ENCODE peak calls at places on chromosomes 1 and 21, in nine cellular contexts. V, N, K, P, U, G, X, I and A are unnamed samples.

GRCh38 chr21:33490991-33491372 is 534 bp downstream of the DNAJC28 start:
- DNase-seq in P (no peak), G (no peak), N (no peak), V (no peak), K (no peak), U (no peak), I (no peak), X (no peak), A (no peak)

GRCh38 chr1:62336638-62337534 is 17.7 kb upstream of the KANK4 start:
- DNase-seq in X (no peak), G (no peak), I (no peak), U (no peak), N (no peak), V (no peak), P (no peak), K (no peak), A (no peak)

GRCh38 chr1:237864338-237865244 is 26.1 kb downstream of the ZP4 start:
- DNase-seq in P (no peak), V (no peak), U (peak), N (peak), G (no peak), K (peak), X (peak), I (peak), A (peak)

GRCh38 chr21:44550807-44551206 is 498 bp downstream of the KRTAP10-2 start:
- DNase-seq in P (no peak), G (no peak), V (no peak), I (no peak), K (no peak), N (no peak), U (peak), X (no peak), A (no peak)

GRCh38 chr1:218366322-218367052 is 21.4 kb downstream of the TGFB2 start:
- DNase-seq in U (no peak), G (no peak), P (no peak), V (no peak), K (no peak), N (no peak), X (no peak), I (no peak), A (no peak)

GRCh38 chr1:43969416-43969745 is 429 bp upstream of the DPH2 start:
- DNase-seq in N (no peak), X (no peak), G (no peak), P (no peak), K (no peak), U (no peak), V (no peak), I (no peak), A (no peak)

GRCh38 chr1:69567847-69568434 is at the start of gene LRRC7:
- DNase-seq in N (peak), U (peak), K (peak), X (peak), I (peak), G (no peak), P (no peak), V (no peak), A (peak)

GRCh38 chr1:45945426-45945825 is 142.0 kb downstream of the MAST2 start:
- DNase-seq in K (peak), V (no peak), G (no peak), X (no peak), P (no peak), N (no peak), U (peak), I (no peak), A (no peak)

GRCh38 chr1:200912737-200913407 is 18.2 kb downstream of the INAVA start:
- DNase-seq in G (no peak), P (no peak), U (no peak), N (no peak), K (no peak), X (no peak), I (no peak), V (no peak), A (no peak)

GRCh38 chr1:24122776-24123175 is 10.8 kb upstream of the MYOM3 start:
- DNase-seq in K (no peak), N (no peak), I (no peak), U (no peak), X (no peak), V (no peak), P (no peak), G (no peak), A (no peak)

GRCh38 chr1:79811173-79811572 is 804.6 kb upstream of the ADGRL4 start:
- DNase-seq in I (peak), P (no peak), G (no peak), K (no peak), U (no peak), N (no peak), V (no peak), X (no peak), A (no peak)

GRCh38 chr21:35438643-35439404 is 389.7 kb upstream of the RUNX1 start:
- DNase-seq in G (no peak), K (no peak), N (no peak), I (no peak), P (no peak), X (peak), V (no peak), U (no peak), A (no peak)

GRCh38 chr1:227885648-227886502 is 61.9 kb downstream of the WNT9A start:
- DNase-seq in G (no peak), U (peak), K (peak), N (no peak), V (no peak), X (peak), I (peak), P (peak), A (peak)

GRCh38 chr1:18271336-18271735 is 163.7 kb downstream of the IGSF21 start:
- DNase-seq in K (no peak), P (no peak), V (no peak), U (no peak), X (no peak), G (no peak), N (no peak), I (no peak), A (no peak)

GRCh38 chr1:2821970-2822620 is 20.6 kb upstream of the TTC34 start:
- DNase-seq in V (peak), U (peak), P (no peak), K (peak), N (no peak), I (no peak), X (peak), G (peak), A (peak)

GRCh38 chr1:172979828-172980227 is 70.9 kb downstream of the TNFSF18 start:
- DNase-seq in N (no peak), G (no peak), V (no peak), U (no peak), X (no peak), I (no peak), K (no peak), P (no peak), A (no peak)

GRCh38 chr1:58815680-58816071 is 31.8 kb upstream of the JUN start:
- DNase-seq in V (no peak), I (peak), U (no peak), N (no peak), K (no peak), P (no peak), G (no peak), X (no peak), A (no peak)

GRCh38 chr1:86705633-86705985 is 1.2 kb downstream of the SH3GLB1 start:
- DNase-seq in G (no peak), X (no peak), V (no peak), P (no peak), U (no peak), K (no peak), N (no peak), I (no peak), A (no peak)

GRCh38 chr1:17494114-17494729 is 45.3 kb upstream of the ARHGEF10L start:
- DNase-seq in G (peak), X (peak), U (peak), N (peak), I (peak), K (peak), P (peak), V (peak), A (peak)

GRCh38 chr1:64630611-64631010 is 114.3 kb upstream of the RAVER2 start:
- DNase-seq in X (no peak), U (no peak), V (no peak), K (no peak), I (no peak), G (no peak), P (no peak), N (no peak), A (no peak)

GRCh38 chr1:195733826-195734225 is 874.4 kb downstream of the KCNT2 start:
- DNase-seq in P (no peak), K (no peak), X (no peak), G (no peak), I (no peak), U (no peak), V (no peak), N (no peak), A (no peak)

GRCh38 chr1:17011439-17012307 is at the start of gene ATP13A2:
- DNase-seq in V (peak), G (peak), U (peak), N (peak), K (peak), X (peak), I (peak), P (peak), A (peak)

GRCh38 chr1:210587547-210587946 is 258.8 kb downstream of the HHAT start:
- DNase-seq in X (no peak), I (no peak), V (no peak), N (no peak), P (no peak), U (no peak), K (no peak), G (no peak), A (no peak)

GRCh38 chr21:34670220-34670961 is 1.6 kb downstream of the CLIC6 start:
- DNase-seq in P (no peak), V (no peak), U (no peak), K (no peak), I (peak), G (no peak), N (no peak), X (no peak), A (peak)

GRCh38 chr21:42671778-42672593 is 18.6 kb downstream of the PDE9A start:
- DNase-seq in G (no peak), I (no peak), V (no peak), P (no peak), K (no peak), X (peak), N (no peak), U (no peak), A (no peak)

GRCh38 chr1:1545946-1546737 is 5.7 kb upstream of the TMEM240 start:
- DNase-seq in P (no peak), V (no peak), K (no peak), G (no peak), U (no peak), X (no peak), N (no peak), I (no peak), A (no peak)

GRCh38 chr21:40158356-40158755 is 291.1 kb downstream of the PCP4 start:
- DNase-seq in P (no peak), N (no peak), K (no peak), U (no peak), G (no peak), V (no peak), X (no peak), I (no peak), A (no peak)

GRCh38 chr1:157134442-157134841 is 3.8 kb downstream of the ETV3 start:
- DNase-seq in V (no peak), P (no peak), G (no peak), K (no peak), I (no peak), N (no peak), U (no peak), X (no peak), A (no peak)

GRCh38 chr21:42618713-42619112 is 34.7 kb upstream of the PDE9A start:
- DNase-seq in N (no peak), X (no peak), P (no peak), V (no peak), K (no peak), I (no peak), U (no peak), G (no peak), A (no peak)

GRCh38 chr1:184189361-184189760 is 137.8 kb downstream of the TSEN15 start:
- DNase-seq in N (no peak), K (no peak), I (no peak), G (no peak), V (no peak), U (no peak), X (no peak), P (no peak), A (no peak)

GRCh38 chr1:94962745-94963265 is 35.9 kb upstream of the CNN3 start:
- DNase-seq in N (no peak), I (no peak), G (peak), V (no peak), X (peak), U (no peak), P (no peak), K (peak), A (peak)

GRCh38 chr21:44737706-44738354 is 26.5 kb upstream of the TSPEAR start:
- DNase-seq in N (no peak), U (no peak), K (no peak), V (no peak), P (no peak), X (no peak), G (no peak), I (no peak), A (no peak)

GRCh38 chr1:41683681-41684500 is 199.4 kb upstream of the EDN2 start:
- DNase-seq in I (no peak), P (no peak), V (no peak), U (no peak), G (no peak), N (no peak), X (no peak), K (no peak), A (no peak)

GRCh38 chr1:182476625-182477024 is 26.7 kb downstream of the RGSL1 start:
- DNase-seq in K (no peak), N (no peak), I (no peak), U (no peak), V (no peak), P (no peak), G (no peak), X (no peak), A (no peak)

GRCh38 chr1:33653226-33653625 is 180.8 kb downstream of the ZSCAN20 start:
- DNase-seq in P (no peak), N (no peak), G (no peak), V (no peak), X (no peak), K (no peak), I (no peak), U (no peak), A (no peak)

GRCh38 chr1:4760088-4760487 is 105.7 kb downstream of the AJAP1 start:
- DNase-seq in V (no peak), I (no peak), X (no peak), P (no peak), N (no peak), G (no peak), K (no peak), U (no peak), A (no peak)

GRCh38 chr1:159172599-159173291 is 1.3 kb downstream of the CADM3 start:
- DNase-seq in K (peak), V (no peak), I (no peak), G (no peak), P (no peak), X (no peak), N (no peak), U (peak), A (no peak)

GRCh38 chr1:201108614-201109013 is 3.6 kb downstream of the CACNA1S start:
- DNase-seq in P (no peak), X (no peak), V (no peak), N (peak), K (no peak), G (no peak), I (no peak), U (no peak), A (no peak)